ENCODE peak calls at places on chromosomes 1 and 21, in four cellular contexts. Y, N, F and S are unnamed samples.

GRCh38 chr21:29005696-29006095 is 13.0 kb upstream of the LTN1 start:
- DNase-seq in Y (no peak), N (no peak), F (no peak), S (no peak)

GRCh38 chr1:230855886-230856285 is 12.4 kb downstream of the C1orf198 start:
- DNase-seq in Y (no peak), N (no peak), F (no peak), S (no peak)

GRCh38 chr1:224430511-224431113 is 4.0 kb downstream of the WDR26 start:
- DNase-seq in Y (no peak), N (no peak), F (no peak), S (no peak)

GRCh38 chr1:162906485-162906884 is 45.5 kb upstream of the CCDC190 start:
- DNase-seq in Y (no peak), N (no peak), F (no peak), S (no peak)

GRCh38 chr1:29498126-29499100 is 262.1 kb downstream of the PTPRU start:
- DNase-seq in Y (no peak), N (peak; percentile 55), F (no peak), S (no peak)

GRCh38 chr1:109392037-109392787 is 5.5 kb downstream of the SORT1 start:
- DNase-seq in Y (no peak), N (peak; percentile 82), F (no peak), S (no peak)

GRCh38 chr1:57410532-57410931 is 13.3 kb downstream of the DAB1 start:
- DNase-seq in Y (no peak), N (no peak), F (no peak), S (no peak)

GRCh38 chr1:181036107-181036843 is 2.5 kb downstream of the MR1 start:
- DNase-seq in Y (no peak), N (no peak), F (no peak), S (no peak)

GRCh38 chr1:154862927-154863701 is 7.0 kb downstream of the KCNN3 start:
- DNase-seq in Y (no peak), N (no peak), F (no peak), S (no peak)

GRCh38 chr1:186326009-186326408 is 49.0 kb downstream of the TPR start:
- DNase-seq in Y (no peak), N (no peak), F (no peak), S (no peak)

GRCh38 chr1:56070601-56071000 is 508.8 kb downstream of the PLPP3 start:
- DNase-seq in Y (no peak), N (no peak), F (no peak), S (no peak)

GRCh38 chr1:192580351-192580962 is 4.9 kb downstream of the RGS1 start:
- DNase-seq in Y (peak; percentile 29), N (no peak), F (no peak), S (no peak)

GRCh38 chr1:119587328-119587727 is 60.7 kb downstream of the ZNF697 start:
- DNase-seq in Y (no peak), N (no peak), F (no peak), S (no peak)

GRCh38 chr21:45050786-45051489 is 23.4 kb upstream of the ADARB1 start:
- DNase-seq in Y (peak; percentile 61), N (peak; percentile 92), F (no peak), S (no peak)

GRCh38 chr1:82399093-82399492 is 598.4 kb downstream of the ADGRL2 start:
- DNase-seq in Y (no peak), N (no peak), F (no peak), S (no peak)

GRCh38 chr1:186303911-186304310 is 71.1 kb downstream of the TPR start:
- DNase-seq in Y (no peak), N (no peak), F (no peak), S (no peak)

GRCh38 chr21:36079010-36079649 is 9.3 kb downstream of the CBR1 start:
- DNase-seq in Y (no peak), N (no peak), F (no peak), S (peak; percentile 66)

GRCh38 chr1:246492611-246493245 is 14.4 kb downstream of the SMYD3 start:
- DNase-seq in Y (peak; percentile 83), N (no peak), F (no peak), S (no peak)

GRCh38 chr1:201647722-201648065 is 108.8 kb downstream of the NAV1 start:
- DNase-seq in Y (no peak), N (no peak), F (no peak), S (no peak)
- H3K4me3 ChIP-seq in Y (peak overlapping the region; percentile 40), N (peak overlapping the region; percentile 63), F (peak overlapping the region; percentile 65), S (no peak overlapping the region)

DNA sequence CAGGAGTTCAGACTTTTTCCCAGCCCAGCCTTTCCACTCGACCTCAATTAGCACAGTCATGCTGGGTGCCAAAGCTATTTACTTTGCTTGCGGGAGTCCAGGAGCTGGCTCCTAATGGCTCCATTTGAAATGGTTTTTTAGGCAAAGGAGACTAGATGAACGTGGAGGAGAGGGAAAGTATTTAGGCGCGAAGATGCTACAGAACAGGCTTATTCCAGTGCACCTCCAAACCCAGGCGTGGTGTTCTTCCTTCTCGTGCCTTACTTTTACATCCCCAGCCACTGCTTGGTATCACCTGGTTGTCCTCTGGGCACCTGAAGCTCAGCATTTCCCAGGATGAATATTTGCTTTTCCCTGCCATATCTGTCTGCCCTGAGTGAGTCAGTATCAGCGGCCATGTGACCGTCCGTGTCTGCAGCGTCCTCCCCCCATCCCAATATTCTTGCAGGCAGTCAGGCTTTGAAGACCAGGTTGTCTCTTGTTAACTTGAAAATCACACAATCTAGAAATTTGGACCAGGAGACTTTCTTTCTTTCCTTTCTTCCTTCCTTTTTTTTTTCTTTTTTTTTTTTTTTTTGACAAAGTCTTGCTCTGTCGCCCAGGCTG is 198.5 kb downstream of the DYRK1A start:
- DNase-seq in Y (no peak), N (no peak), F (no peak), S (no peak)
- H3K4me3 ChIP-seq in Y (no peak overlapping the region), N (peak overlapping the region; percentile 63), F (peak overlapping the region; percentile 70), S (peak overlapping the region; percentile 99)

GRCh38 chr1:160521554-160521953 is 1.5 kb downstream of the SLAMF6 start:
- DNase-seq in Y (no peak), N (no peak), F (no peak), S (no peak)
- H3K4me3 ChIP-seq in Y (no peak overlapping the region), N (no peak overlapping the region), F (no peak overlapping the region), S (peak overlapping the region; percentile 51)

DNA sequence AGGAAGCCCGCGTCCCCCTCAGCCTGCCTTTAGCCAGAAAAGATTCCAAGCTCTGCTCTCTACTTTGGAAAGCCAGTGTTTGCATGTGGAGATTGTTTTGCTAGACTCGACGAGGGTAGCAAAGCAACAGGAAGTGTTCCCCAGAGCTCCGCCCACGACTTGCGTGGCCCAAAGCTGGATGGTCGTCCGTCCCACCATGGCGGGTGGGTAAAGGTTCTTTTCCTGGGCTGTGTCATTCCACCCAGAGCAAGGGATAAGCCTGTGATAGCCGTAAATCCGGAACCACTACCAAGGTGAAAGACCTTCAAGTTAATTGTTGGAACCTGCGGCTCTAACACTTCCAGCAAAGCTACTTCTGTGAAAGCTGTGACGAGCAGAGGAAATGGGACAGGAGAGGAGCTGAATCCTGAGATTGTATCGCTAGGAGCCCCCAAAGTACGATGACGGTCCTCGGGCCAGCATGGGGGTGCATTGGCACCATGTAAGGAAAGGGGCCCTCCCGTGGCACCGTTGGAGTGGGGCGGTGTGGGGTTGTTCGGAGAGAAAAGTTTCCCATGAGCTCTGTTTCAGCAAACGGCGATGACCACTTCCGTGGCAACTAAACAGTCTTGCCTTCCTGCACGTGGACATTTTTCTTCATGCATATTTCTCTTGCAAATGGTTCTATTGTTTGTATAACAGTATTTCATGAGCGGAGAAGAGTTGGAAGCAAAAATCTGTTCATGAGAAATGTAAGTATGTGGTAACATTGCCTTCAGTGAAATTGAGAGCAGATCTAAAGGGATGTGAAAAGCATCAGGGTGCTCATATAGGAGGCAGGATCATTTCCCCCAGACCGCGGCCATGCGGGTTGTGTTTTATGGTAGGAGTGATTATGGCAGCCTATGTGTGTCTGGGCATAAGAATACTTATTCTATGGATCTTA is 8.3 kb downstream of the MX2 start:
- DNase-seq in Y (no peak), N (peak; percentile 64), F (peak; percentile 69), S (peak; percentile 60)
- H3K4me3 ChIP-seq in Y (no peak overlapping the region), N (peak overlapping the region; percentile 52), F (peak overlapping the region; percentile 49), S (peak overlapping the region; percentile 65)

DNA sequence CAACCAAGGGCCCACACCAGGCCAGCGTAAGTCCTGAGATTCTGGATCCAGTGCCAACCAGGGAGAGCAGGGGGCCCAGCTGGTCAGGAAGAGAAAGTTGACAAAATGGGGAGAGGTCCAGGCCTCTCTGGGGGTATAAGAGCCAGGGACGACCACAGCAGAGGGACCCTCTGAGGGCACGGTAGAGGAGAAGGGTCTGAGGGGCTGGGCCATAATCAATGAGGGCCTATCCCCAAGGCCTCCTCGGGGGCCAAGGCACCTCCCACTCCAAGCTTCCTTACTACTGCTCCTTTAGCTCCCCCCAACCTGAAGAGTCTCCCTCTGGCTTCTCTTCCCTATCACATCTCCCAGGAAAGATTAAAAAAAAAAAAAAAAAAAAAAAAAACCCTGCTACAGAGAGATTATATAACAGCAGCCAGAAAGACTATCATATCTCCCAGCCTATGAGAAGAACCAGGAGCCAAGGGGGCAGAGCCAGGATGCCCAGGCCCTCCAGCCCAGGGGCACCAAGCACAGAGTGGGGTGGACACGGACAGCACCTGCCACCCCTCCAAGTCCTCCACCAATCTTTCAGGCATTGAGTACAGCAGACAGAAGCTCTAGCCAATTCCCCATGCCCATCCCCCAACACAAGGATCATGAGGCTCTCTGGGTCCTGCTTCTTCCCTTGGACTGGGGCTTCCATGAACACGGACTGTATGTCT is 2.7 kb downstream of the MEF2D start:
- DNase-seq in Y (no peak), N (peak; percentile 80), F (peak; percentile 64), S (no peak)
- H3K4me3 ChIP-seq in Y (no peak overlapping the region), N (peak overlapping the region; percentile 99), F (peak overlapping the region; percentile 98), S (peak overlapping the region; percentile 62)